ENCODE peak calls at places on chromosomes 16 and 17, in seven cellular contexts. One of them, this sample, is unnamed.

GRCh38 chr17:81711814-81712467 is at the start of gene SLC25A10:
- DNase-seq in NCI-H524: peak
- DNase-seq in NCI-H1092 treated with DMSO at 0.1 percent for 48 hours: peak
- DNase-seq in EH: peak
- DNase-seq in T1000: peak
- DNase-seq in NCI-H774: peak
- DNase-seq in NAMALWA: peak
- DNase-seq in this sample: peak

GRCh38 chr16:12523002-12523401 is 280.7 kb downstream of the CPPED1 start:
- DNase-seq in T1000: no peak
- DNase-seq in NCI-H1092 treated with DMSO at 0.1 percent for 48 hours: no peak
- DNase-seq in NCI-H774: no peak
- DNase-seq in NAMALWA: no peak
- DNase-seq in NCI-H524: no peak
- DNase-seq in EH: no peak
- DNase-seq in this sample: no peak

GRCh38 chr16:2037115-2037514 is 10.4 kb downstream of the NHERF2 start:
- DNase-seq in NCI-H524: no peak
- DNase-seq in EH: no peak
- DNase-seq in NCI-H1092 treated with DMSO at 0.1 percent for 48 hours: no peak
- DNase-seq in T1000: no peak
- DNase-seq in NCI-H774: no peak
- DNase-seq in NAMALWA: no peak
- DNase-seq in this sample: no peak

GRCh38 chr16:80084614-80085013 is 456.2 kb upstream of the DYNLRB2 start:
- DNase-seq in EH: peak
- DNase-seq in NCI-H774: no peak
- DNase-seq in NAMALWA: no peak
- DNase-seq in NCI-H1092 treated with DMSO at 0.1 percent for 48 hours: peak
- DNase-seq in NCI-H524: no peak
- DNase-seq in T1000: no peak
- DNase-seq in this sample: no peak

GRCh38 chr17:75845058-75845711 is 981 bp upstream of the UNC13D start:
- DNase-seq in NCI-H524: peak
- DNase-seq in T1000: no peak
- DNase-seq in NAMALWA: peak
- DNase-seq in EH: peak
- DNase-seq in NCI-H774: peak
- DNase-seq in NCI-H1092 treated with DMSO at 0.1 percent for 48 hours: no peak
- DNase-seq in this sample: peak

GRCh38 chr16:70434489-70435260 is 4.2 kb downstream of the ST3GAL2 start:
- DNase-seq in NCI-H524: no peak
- DNase-seq in NCI-H1092 treated with DMSO at 0.1 percent for 48 hours: no peak
- DNase-seq in NCI-H774: no peak
- DNase-seq in T1000: no peak
- DNase-seq in NAMALWA: peak
- DNase-seq in EH: no peak
- DNase-seq in this sample: no peak

GRCh38 chr17:238964-239259 is 57.5 kb upstream of the DOC2B start:
- DNase-seq in EH: no peak
- DNase-seq in T1000: no peak
- DNase-seq in NCI-H524: no peak
- DNase-seq in NCI-H1092 treated with DMSO at 0.1 percent for 48 hours: no peak
- DNase-seq in NAMALWA: no peak
- DNase-seq in NCI-H774: no peak
- DNase-seq in this sample: no peak

GRCh38 chr16:85370881-85371651 is 242.1 kb upstream of the GSE1 start:
- DNase-seq in T1000: no peak
- DNase-seq in EH: peak
- DNase-seq in NCI-H1092 treated with DMSO at 0.1 percent for 48 hours: no peak
- DNase-seq in NCI-H774: no peak
- DNase-seq in NAMALWA: no peak
- DNase-seq in NCI-H524: no peak
- DNase-seq in this sample: peak

GRCh38 chr17:31310877-31311276 is 3.0 kb downstream of the EVI2B start:
- DNase-seq in T1000: no peak
- DNase-seq in NCI-H524: no peak
- DNase-seq in NCI-H774: no peak
- DNase-seq in NAMALWA: peak
- DNase-seq in EH: no peak
- DNase-seq in NCI-H1092 treated with DMSO at 0.1 percent for 48 hours: no peak
- DNase-seq in this sample: no peak

GRCh38 chr16:67881557-67882220 is 3.0 kb upstream of the NRN1L start:
- DNase-seq in NCI-H1092 treated with DMSO at 0.1 percent for 48 hours: no peak
- DNase-seq in T1000: no peak
- DNase-seq in EH: no peak
- DNase-seq in NAMALWA: no peak
- DNase-seq in NCI-H774: no peak
- DNase-seq in NCI-H524: no peak
- DNase-seq in this sample: no peak

GRCh38 chr17:82297280-82297803 is 20.1 kb downstream of the CD7 start:
- DNase-seq in NAMALWA: peak
- DNase-seq in NCI-H1092 treated with DMSO at 0.1 percent for 48 hours: peak
- DNase-seq in T1000: peak
- DNase-seq in EH: peak
- DNase-seq in NCI-H524: no peak
- DNase-seq in NCI-H774: peak
- DNase-seq in this sample: no peak

GRCh38 chr16:48049832-48050231 is 106.0 kb downstream of the ABCC12 start:
- DNase-seq in EH: no peak
- DNase-seq in NCI-H524: no peak
- DNase-seq in NAMALWA: no peak
- DNase-seq in T1000: no peak
- DNase-seq in NCI-H774: no peak
- DNase-seq in NCI-H1092 treated with DMSO at 0.1 percent for 48 hours: no peak
- DNase-seq in this sample: no peak

GRCh38 chr17:78583091-78583490 is 5.9 kb upstream of the DNAH17 start:
- DNase-seq in NCI-H524: no peak
- DNase-seq in NAMALWA: peak
- DNase-seq in NCI-H774: no peak
- DNase-seq in NCI-H1092 treated with DMSO at 0.1 percent for 48 hours: no peak
- DNase-seq in EH: peak
- DNase-seq in T1000: no peak
- DNase-seq in this sample: no peak

GRCh38 chr16:25270577-25270976 is 12.9 kb upstream of the ZKSCAN2 start:
- DNase-seq in T1000: no peak
- DNase-seq in NCI-H524: no peak
- DNase-seq in NAMALWA: no peak
- DNase-seq in NCI-H1092 treated with DMSO at 0.1 percent for 48 hours: no peak
- DNase-seq in EH: no peak
- DNase-seq in NCI-H774: peak
- DNase-seq in this sample: no peak

GRCh38 chr17:29162082-29162908 is 17.9 kb downstream of the MYO18A start:
- DNase-seq in T1000: no peak
- DNase-seq in NCI-H1092 treated with DMSO at 0.1 percent for 48 hours: no peak
- DNase-seq in EH: no peak
- DNase-seq in NCI-H774: no peak
- DNase-seq in NAMALWA: no peak
- DNase-seq in NCI-H524: no peak
- DNase-seq in this sample: no peak

GRCh38 chr16:2915196-2915929 is 3.6 kb downstream of the FLYWCH1 start:
- DNase-seq in NAMALWA: no peak
- DNase-seq in T1000: no peak
- DNase-seq in NCI-H524: no peak
- DNase-seq in NCI-H774: no peak
- DNase-seq in EH: peak
- DNase-seq in NCI-H1092 treated with DMSO at 0.1 percent for 48 hours: no peak
- DNase-seq in this sample: no peak

GRCh38 chr17:16922386-16923096 is 49.4 kb downstream of the TNFRSF13B start:
- DNase-seq in NCI-H1092 treated with DMSO at 0.1 percent for 48 hours: no peak
- DNase-seq in NCI-H774: no peak
- DNase-seq in NCI-H524: no peak
- DNase-seq in T1000: no peak
- DNase-seq in NAMALWA: no peak
- DNase-seq in EH: peak
- DNase-seq in this sample: no peak

GRCh38 chr16:69833791-69834282 is 71.7 kb downstream of the WWP2 start:
- DNase-seq in T1000: no peak
- DNase-seq in EH: no peak
- DNase-seq in NCI-H774: no peak
- DNase-seq in NAMALWA: no peak
- DNase-seq in NCI-H1092 treated with DMSO at 0.1 percent for 48 hours: no peak
- DNase-seq in NCI-H524: no peak
- DNase-seq in this sample: no peak

GRCh38 chr17:77420804-77421634 is 280.2 kb downstream of the SEC14L1 start:
- DNase-seq in NCI-H1092 treated with DMSO at 0.1 percent for 48 hours: peak
- DNase-seq in NAMALWA: no peak
- DNase-seq in T1000: no peak
- DNase-seq in NCI-H774: peak
- DNase-seq in NCI-H524: peak
- DNase-seq in EH: peak
- DNase-seq in this sample: peak

GRCh38 chr16:17638134-17638533 is 167.4 kb upstream of the XYLT1 start:
- DNase-seq in T1000: no peak
- DNase-seq in NAMALWA: no peak
- DNase-seq in NCI-H1092 treated with DMSO at 0.1 percent for 48 hours: no peak
- DNase-seq in NCI-H524: no peak
- DNase-seq in NCI-H774: no peak
- DNase-seq in EH: no peak
- DNase-seq in this sample: no peak

GRCh38 chr17:77924757-77925336 is 33.7 kb upstream of the TNRC6C start:
- DNase-seq in T1000: no peak
- DNase-seq in NCI-H774: no peak
- DNase-seq in NAMALWA: no peak
- DNase-seq in NCI-H1092 treated with DMSO at 0.1 percent for 48 hours: no peak
- DNase-seq in NCI-H524: no peak
- DNase-seq in EH: no peak
- DNase-seq in this sample: no peak

GRCh38 chr17:12745481-12745880 is 43.8 kb upstream of the ARHGAP44 start:
- DNase-seq in NAMALWA: no peak
- DNase-seq in NCI-H774: no peak
- DNase-seq in EH: no peak
- DNase-seq in NCI-H524: no peak
- DNase-seq in NCI-H1092 treated with DMSO at 0.1 percent for 48 hours: no peak
- DNase-seq in T1000: no peak
- DNase-seq in this sample: no peak

GRCh38 chr17:64320613-64321553 is 57.8 kb upstream of the TEX2 start:
- DNase-seq in T1000: peak
- DNase-seq in NCI-H524: peak
- DNase-seq in NCI-H1092 treated with DMSO at 0.1 percent for 48 hours: peak
- DNase-seq in NCI-H774: peak
- DNase-seq in EH: peak
- DNase-seq in NAMALWA: peak
- DNase-seq in this sample: peak

GRCh38 chr17:39939588-39940419 is 12.3 kb downstream of the LRRC3C start:
- DNase-seq in NCI-H1092 treated with DMSO at 0.1 percent for 48 hours: no peak
- DNase-seq in NCI-H774: no peak
- DNase-seq in EH: peak
- DNase-seq in NCI-H524: peak
- DNase-seq in T1000: peak
- DNase-seq in NAMALWA: peak
- DNase-seq in this sample: peak

GRCh38 chr16:29994613-29995329 is 646 bp downstream of the HIRIP3 start:
- DNase-seq in NCI-H1092 treated with DMSO at 0.1 percent for 48 hours: no peak
- DNase-seq in NCI-H774: no peak
- DNase-seq in EH: peak
- DNase-seq in T1000: peak
- DNase-seq in NAMALWA: no peak
- DNase-seq in NCI-H524: no peak
- DNase-seq in this sample: no peak

GRCh38 chr16:70804153-70804728 is 3.3 kb upstream of the VAC14 start:
- DNase-seq in NAMALWA: no peak
- DNase-seq in NCI-H1092 treated with DMSO at 0.1 percent for 48 hours: no peak
- DNase-seq in NCI-H774: no peak
- DNase-seq in T1000: peak
- DNase-seq in NCI-H524: no peak
- DNase-seq in EH: peak
- DNase-seq in this sample: no peak

GRCh38 chr17:66678827-66679226 is 156.1 kb upstream of the CACNG5 start:
- DNase-seq in EH: no peak
- DNase-seq in NCI-H1092 treated with DMSO at 0.1 percent for 48 hours: no peak
- DNase-seq in NCI-H774: no peak
- DNase-seq in T1000: no peak
- DNase-seq in NCI-H524: no peak
- DNase-seq in NAMALWA: no peak
- DNase-seq in this sample: no peak

GRCh38 chr16:87582221-87582965 is 19.9 kb upstream of the JPH3 start:
- DNase-seq in NCI-H524: no peak
- DNase-seq in NCI-H1092 treated with DMSO at 0.1 percent for 48 hours: no peak
- DNase-seq in NCI-H774: no peak
- DNase-seq in NAMALWA: no peak
- DNase-seq in EH: peak
- DNase-seq in T1000: peak
- DNase-seq in this sample: no peak

GRCh38 chr17:67992541-67993152 is 3.6 kb downstream of the C17orf58 start:
- DNase-seq in NAMALWA: no peak
- DNase-seq in NCI-H524: peak
- DNase-seq in NCI-H1092 treated with DMSO at 0.1 percent for 48 hours: peak
- DNase-seq in NCI-H774: no peak
- DNase-seq in EH: no peak
- DNase-seq in T1000: no peak
- DNase-seq in this sample: no peak

GRCh38 chr17:45096141-45096540 is 35.0 kb downstream of the NMT1 start:
- DNase-seq in NCI-H774: no peak
- DNase-seq in NCI-H524: no peak
- DNase-seq in EH: peak
- DNase-seq in T1000: no peak
- DNase-seq in NCI-H1092 treated with DMSO at 0.1 percent for 48 hours: no peak
- DNase-seq in NAMALWA: peak
- DNase-seq in this sample: peak

GRCh38 chr17:78875738-78876597 is 27.0 kb downstream of the CEP295NL start:
- DNase-seq in T1000: no peak
- DNase-seq in NCI-H774: no peak
- DNase-seq in NCI-H524: peak
- DNase-seq in NCI-H1092 treated with DMSO at 0.1 percent for 48 hours: no peak
- DNase-seq in NAMALWA: no peak
- DNase-seq in EH: peak
- DNase-seq in this sample: no peak

GRCh38 chr16:23027386-23027785 is 121.9 kb downstream of the USP31 start:
- DNase-seq in T1000: no peak
- DNase-seq in NAMALWA: no peak
- DNase-seq in NCI-H1092 treated with DMSO at 0.1 percent for 48 hours: peak
- DNase-seq in NCI-H524: no peak
- DNase-seq in EH: no peak
- DNase-seq in NCI-H774: no peak
- DNase-seq in this sample: no peak

GRCh38 chr17:8041249-8041928 is 2.5 kb downstream of the ALOX15B start:
- DNase-seq in NCI-H1092 treated with DMSO at 0.1 percent for 48 hours: peak
- DNase-seq in EH: peak
- DNase-seq in NAMALWA: peak
- DNase-seq in NCI-H524: no peak
- DNase-seq in NCI-H774: no peak
- DNase-seq in T1000: peak
- DNase-seq in this sample: no peak